ENCODE peak calls at places on chromosomes 5 and 9, in nine cellular contexts. V, U, F, G, R, L, W, E and T are unnamed samples.

GRCh38 chr5:150603052-150603451 is 37.4 kb upstream of the SYNPO start:
- DNase-seq in F (no peak), U (no peak), L (no peak), R (no peak), V (no peak), W (no peak), E (peak), G (no peak), T (no peak)

GRCh38 chr9:37262410-37262809 is 142.0 kb downstream of the ZCCHC7 start:
- DNase-seq in E (peak), U (no peak), R (no peak), W (peak), V (peak), F (no peak), L (peak), G (no peak), T (no peak)

GRCh38 chr9:104144336-104144735 is 50.2 kb downstream of the SMC2 start:
- DNase-seq in W (peak), L (no peak), U (no peak), G (no peak), R (no peak), E (no peak), V (no peak), F (no peak), T (no peak)

GRCh38 chr9:1995084-1995483 is 20.1 kb upstream of the SMARCA2 start:
- DNase-seq in V (no peak), R (no peak), W (no peak), F (no peak), E (no peak), L (no peak), U (no peak), G (no peak), T (no peak)

GRCh38 chr5:147517383-147517782 is 7.5 kb upstream of the DPYSL3 start:
- DNase-seq in R (no peak), E (no peak), L (no peak), G (no peak), V (no peak), F (no peak), U (no peak), W (no peak), T (no peak)

GRCh38 chr9:114909657-114910056 is 20.7 kb downstream of the TNFSF8 start:
- DNase-seq in G (no peak), V (no peak), W (no peak), F (no peak), E (no peak), R (no peak), L (no peak), U (no peak), T (no peak)

GRCh38 chr5:170642066-170642735 is 138.4 kb downstream of the KCNIP1 start:
- DNase-seq in W (no peak), L (no peak), V (no peak), F (no peak), E (no peak), U (no peak), G (no peak), R (no peak), T (no peak)

GRCh38 chr9:127608104-127608966 is 3.7 kb upstream of the STXBP1 start:
- DNase-seq in F (no peak), R (peak), U (peak), E (peak), G (peak), W (no peak), V (peak), L (peak), T (no peak)

GRCh38 chr5:24855485-24855884 is 210.7 kb upstream of the CDH10 start:
- DNase-seq in R (no peak), G (no peak), L (no peak), V (no peak), U (no peak), F (no peak), E (peak), W (no peak), T (no peak)

GRCh38 chr5:149745212-149745943 is 15.3 kb downstream of the PPARGC1B start:
- DNase-seq in G (no peak), V (no peak), E (no peak), U (no peak), R (no peak), L (no peak), F (no peak), W (no peak), T (no peak)

GRCh38 chr5:142360607-142361120 is 35.8 kb upstream of the SPRY4 start:
- DNase-seq in V (peak), L (no peak), G (no peak), W (peak), U (no peak), R (no peak), E (peak), F (peak), T (no peak)

GRCh38 chr9:92664394-92665152 is 5.4 kb downstream of the IPPK start:
- DNase-seq in F (no peak), L (no peak), R (no peak), W (no peak), U (no peak), V (no peak), G (no peak), E (no peak), T (no peak)

GRCh38 chr9:120715331-120715924 is 1.2 kb upstream of the MEGF9 start:
- DNase-seq in U (no peak), E (no peak), G (no peak), F (peak), L (peak), W (peak), V (peak), R (no peak), T (no peak)

GRCh38 chr5:98631311-98632054 is 142.0 kb upstream of the RGMB start:
- DNase-seq in E (no peak), L (no peak), V (no peak), G (no peak), U (no peak), R (no peak), F (peak), W (peak), T (peak)

GRCh38 chr5:132190161-132190817 is 37.4 kb downstream of the P4HA2 start:
- DNase-seq in U (peak), G (peak), F (peak), L (no peak), V (no peak), E (peak), R (no peak), W (peak), T (peak)

GRCh38 chr9:16459421-16460148 is 410.9 kb downstream of the BNC2 start:
- DNase-seq in U (no peak), V (no peak), L (no peak), F (no peak), W (no peak), R (no peak), G (no peak), E (no peak), T (no peak)

GRCh38 chr9:106697390-106697789 is 165.6 kb upstream of the ZNF462 start:
- DNase-seq in U (no peak), L (no peak), F (no peak), V (peak), E (no peak), W (no peak), R (no peak), G (no peak), T (no peak)

GRCh38 chr5:173324115-173325001 is 3.9 kb downstream of the STC2 start:
- DNase-seq in F (no peak), V (no peak), U (no peak), R (no peak), G (no peak), L (peak), W (peak), E (no peak), T (peak)

GRCh38 chr9:36074870-36075532 is 38.3 kb downstream of the RECK start:
- DNase-seq in V (no peak), F (peak), L (peak), R (no peak), U (no peak), G (no peak), E (peak), W (no peak), T (peak)